ENCODE peak calls at places on chromosomes 7 and 10, in seven cellular contexts. K, J, Y, D, X, Q and G are unnamed samples.

GRCh38 chr7:29588900-29589696 is 25.5 kb downstream of the PRR15 start:
- DNase-seq in Q (peak; percentile 43), K (no peak), J (peak; percentile 8), X (peak; percentile 61), D (peak; percentile 57), Y (peak; percentile 77), G (no peak)

GRCh38 chr7:129569811-129570215 is 41.7 kb upstream of the NRF1 start:
- DNase-seq in J (no peak), Y (peak; percentile 76), K (no peak), Q (no peak), X (peak; percentile 60), D (peak; percentile 77), G (no peak)

GRCh38 chr10:62804384-62805138 is at the start of gene ADO:
- DNase-seq in K (peak; percentile 82), Q (peak; percentile 88), D (peak; percentile 86), J (peak; percentile 82), Y (peak; percentile 80), X (peak; percentile 84), G (peak; percentile 65)

GRCh38 chr10:118102116-118102515 is 55.4 kb upstream of the RAB11FIP2 start:
- DNase-seq in Q (no peak), J (no peak), Y (no peak), X (no peak), K (no peak), D (peak; percentile 2), G (no peak)

GRCh38 chr10:30062090-30062489 is 2.7 kb upstream of the JCAD start:
- DNase-seq in J (no peak), X (no peak), D (peak; percentile 92), Y (no peak), K (no peak), Q (no peak), G (no peak)

GRCh38 chr10:68989317-68989990 is 851 bp downstream of the KIFBP start:
- DNase-seq in J (no peak), Q (no peak), K (no peak), X (no peak), D (peak; percentile 24), Y (no peak), G (no peak)

GRCh38 chr10:112269266-112269665 is 13.9 kb upstream of the TECTB start:
- DNase-seq in X (no peak), K (no peak), Y (no peak), J (no peak), Q (no peak), D (peak; percentile 54), G (no peak)

GRCh38 chr7:100220833-100221718 is 1.3 kb downstream of the PVRIG start:
- DNase-seq in J (peak; percentile 82), X (no peak), Q (peak; percentile 79), Y (no peak), D (no peak), K (peak; percentile 86), G (peak; percentile 70)

GRCh38 chr10:132884691-132885271 is 57.6 kb downstream of the CFAP46 start:
- DNase-seq in J (no peak), Q (no peak), X (no peak), D (no peak), K (no peak), Y (no peak), G (no peak)

GRCh38 chr7:76074972-76075370 is 27.1 kb downstream of the MDH2 start:
- DNase-seq in J (no peak), D (peak; percentile 20), X (no peak), Y (no peak), Q (no peak), K (no peak), G (no peak)

GRCh38 chr10:121644501-121644900 is 46.3 kb upstream of the FGFR2 start:
- DNase-seq in J (no peak), K (no peak), X (no peak), D (no peak), Q (no peak), Y (no peak), G (no peak)

GRCh38 chr7:135386181-135386580 is 123.7 kb downstream of the CNOT4 start:
- DNase-seq in D (peak; percentile 35), Q (no peak), Y (no peak), K (no peak), X (no peak), J (no peak), G (no peak)

GRCh38 chr7:150685219-150686029 is at the start of gene GIMAP2:
- DNase-seq in K (peak; percentile 26), J (peak; percentile 55), D (peak; percentile 9), Y (peak; percentile 38), X (no peak), Q (peak; percentile 48), G (no peak)

GRCh38 chr7:126411821-126412383 is 840.8 kb downstream of the GRM8 start:
- DNase-seq in K (no peak), Q (no peak), D (no peak), J (no peak), Y (no peak), X (no peak), G (no peak)

GRCh38 chr10:15897282-15897681 is 37.0 kb upstream of the MINDY3 start:
- DNase-seq in J (no peak), Q (no peak), K (no peak), X (no peak), D (peak; percentile 72), Y (no peak), G (no peak)

GRCh38 chr7:115135111-115135510 is 213.2 kb downstream of the MDFIC start:
- DNase-seq in D (peak; percentile 50), Q (no peak), K (no peak), J (no peak), X (no peak), Y (no peak), G (no peak)

GRCh38 chr7:22853674-22854157 is 31.1 kb upstream of the TOMM7 start:
- DNase-seq in K (peak; percentile 64), D (no peak), Q (no peak), X (no peak), J (peak; percentile 65), Y (peak; percentile 30), G (no peak)

GRCh38 chr7:96481831-96482230 is 159.9 kb upstream of the SLC25A13 start:
- DNase-seq in J (no peak), Q (no peak), K (no peak), D (peak; percentile 55), Y (no peak), X (no peak), G (no peak)

GRCh38 chr10:474946-475345 is 214.5 kb downstream of the DIP2C start:
- DNase-seq in Q (no peak), D (no peak), K (no peak), J (no peak), X (no peak), Y (no peak), G (no peak)

GRCh38 chr7:51472017-51472296 is 155.3 kb upstream of the COBL start:
- DNase-seq in X (no peak), K (no peak), J (no peak), Y (no peak), D (no peak), Q (no peak), G (no peak)

GRCh38 chr10:31867646-31868045 is 61.0 kb downstream of the ARHGAP12 start:
- DNase-seq in D (peak; percentile 58), Y (no peak), K (no peak), Q (no peak), X (no peak), J (no peak), G (no peak)

GRCh38 chr7:144584741-144585140 is 181.2 kb upstream of the NOBOX start:
- DNase-seq in D (no peak), J (no peak), Q (no peak), X (no peak), Y (no peak), K (no peak), G (no peak)

GRCh38 chr10:27258838-27259532 is 18.4 kb upstream of the ACBD5 start:
- DNase-seq in Q (peak; percentile 49), X (no peak), Y (no peak), J (no peak), D (no peak), K (no peak), G (no peak)

GRCh38 chr7:107870427-107871000 is 20.5 kb upstream of the DLD start:
- DNase-seq in D (no peak), J (no peak), Y (no peak), X (no peak), K (no peak), Q (no peak), G (no peak)

GRCh38 chr10:110508806-110509544 is 11.3 kb downstream of the DUSP5 start:
- DNase-seq in D (no peak), J (no peak), Y (no peak), X (no peak), Q (no peak), K (no peak), G (no peak)

GRCh38 chr7:4610768-4611467 is 71.2 kb upstream of the FOXK1 start:
- DNase-seq in X (peak; percentile 74), Q (peak; percentile 69), K (peak; percentile 53), D (peak; percentile 67), Y (peak; percentile 68), J (peak; percentile 62), G (peak; percentile 34)

GRCh38 chr10:67839957-67840356 is 2.0 kb upstream of the DNAJC12 start:
- DNase-seq in J (no peak), X (no peak), D (peak; percentile 46), Q (no peak), K (no peak), Y (no peak), G (no peak)

GRCh38 chr7:147859486-147859885 is 731.1 kb upstream of the C7orf33 start:
- DNase-seq in J (no peak), X (no peak), Y (no peak), Q (no peak), D (no peak), K (no peak), G (no peak)

GRCh38 chr7:35773994-35774393 is 26.9 kb upstream of the SEPTIN7 start:
- DNase-seq in D (no peak), J (no peak), K (no peak), X (no peak), Y (no peak), Q (no peak), G (no peak)

GRCh38 chr10:119443970-119444660 is 98.4 kb downstream of the RGS10 start:
- DNase-seq in D (no peak), Q (no peak), Y (no peak), X (no peak), K (no peak), J (no peak), G (no peak)

GRCh38 chr7:92698237-92698841 is 108.1 kb upstream of the FAM133B start:
- DNase-seq in K (no peak), Q (no peak), J (no peak), D (peak; percentile 92), Y (peak; percentile 56), X (no peak), G (no peak)